ENCODE peak calls at places on chromosomes 13 and 19, in five cellular contexts. G is GM10248; Y is uterus; O is CD8-positive, alpha-beta T cell; T is Caco-2. A is an unnamed sample.

GRCh38 chr19:19211499-19212432 is at the start of gene NCAN:
- DNase-seq in G (no peak), Y (no peak), O (no peak), T (no peak), A (no peak)

GRCh38 chr19:11587302-11587972 is 9.8 kb upstream of the ZNF627 start:
- DNase-seq in G (peak), Y (peak), O (peak), T (peak), A (peak)

GRCh38 chr19:23823952-23824389 is 65.3 kb upstream of the ZNF681 start:
- DNase-seq in G (no peak), Y (no peak), O (no peak), T (peak), A (no peak)

GRCh38 chr19:49382639-49383038 is 5.4 kb upstream of the KASH5 start:
- DNase-seq in G (no peak), Y (no peak), O (no peak), T (no peak), A (no peak)

GRCh38 chr19:32392946-32393345 is 12.6 kb upstream of the DPY19L3 start:
- DNase-seq in G (no peak), Y (no peak), O (no peak), T (peak), A (no peak)

GRCh38 chr19:6856749-6857372 is 30.5 kb upstream of the ADGRE1 start:
- DNase-seq in G (no peak), Y (no peak), O (no peak), T (no peak), A (no peak)

GRCh38 chr19:48501446-48501960 is 10.1 kb downstream of the LMTK3 start:
- DNase-seq in G (peak), Y (no peak), O (peak), T (peak), A (peak)

GRCh38 chr19:39428309-39429112 is 7.2 kb downstream of the RPS16 start:
- DNase-seq in G (no peak), Y (peak), O (no peak), T (peak), A (no peak)

GRCh38 chr13:69306766-69307165 is 800.9 kb upstream of the ATXN8OS start:
- DNase-seq in G (no peak), Y (no peak), O (no peak), T (no peak), A (no peak)

GRCh38 chr13:34161829-34162544 is 344.0 kb downstream of the RFC3 start:
- DNase-seq in G (no peak), Y (no peak), O (no peak), T (no peak), A (no peak)

GRCh38 chr13:100301418-100301817 is 212.5 kb downstream of the PCCA start:
- DNase-seq in G (no peak), Y (no peak), O (no peak), T (no peak), A (no peak)

GRCh38 chr19:6811906-6812305 is 39.4 kb downstream of the VAV1 start:
- DNase-seq in G (no peak), Y (no peak), O (no peak), T (no peak), A (no peak)

GRCh38 chr13:113792821-113793717 is 34.0 kb downstream of the TMEM255B start:
- DNase-seq in G (no peak), Y (no peak), O (no peak), T (peak), A (no peak)

GRCh38 chr13:36788276-36788675 is 30.7 kb upstream of the RFXAP start:
- DNase-seq in G (no peak), Y (no peak), O (no peak), T (no peak), A (no peak)

GRCh38 chr19:17817668-17818363 is 3.5 kb downstream of the INSL3 start:
- DNase-seq in G (no peak), Y (no peak), O (no peak), T (no peak), A (no peak)

GRCh38 chr19:18995804-18996241 is 37.5 kb downstream of the SUGP2 start:
- DNase-seq in G (peak), Y (no peak), O (no peak), T (peak), A (no peak)

GRCh38 chr13:22735381-22735995 is 445.3 kb upstream of the SGCG start:
- DNase-seq in G (no peak), Y (no peak), O (no peak), T (no peak), A (no peak)

GRCh38 chr19:33432408-33433170 is 59.1 kb downstream of the CEBPG start:
- DNase-seq in G (no peak), Y (no peak), O (no peak), T (peak), A (no peak)

GRCh38 chr19:30317403-30317802 is 54.8 kb upstream of the ZNF536 start:
- DNase-seq in G (no peak), Y (no peak), O (no peak), T (no peak), A (no peak)

GRCh38 chr13:44401577-44401976 is 28.0 kb downstream of the SERP2 start:
- DNase-seq in G (no peak), Y (no peak), O (no peak), T (no peak), A (no peak)

GRCh38 chr13:65260938-65261880 is 1968.9 kb downstream of the PCDH9 start:
- DNase-seq in G (no peak), Y (no peak), O (no peak), T (no peak), A (no peak)

GRCh38 chr13:21911916-21912315 is 241.0 kb downstream of the FGF9 start:
- DNase-seq in G (no peak), Y (no peak), O (no peak), T (no peak), A (no peak)

GRCh38 chr19:37977992-37978391 is 71.0 kb downstream of the SIPA1L3 start:
- DNase-seq in G (no peak), Y (no peak), O (no peak), T (no peak), A (no peak)

GRCh38 chr19:29523568-29523967 is 2.2 kb upstream of the VSTM2B start:
- DNase-seq in G (no peak), Y (no peak), O (no peak), T (no peak), A (no peak)

GRCh38 chr13:45662122-45662521 is 40.0 kb upstream of the CBY2 start:
- DNase-seq in G (no peak), Y (no peak), O (no peak), T (no peak), A (no peak)

GRCh38 chr19:19644054-19644388 is 564 bp upstream of the GMIP start:
- DNase-seq in G (no peak), Y (no peak), O (no peak), T (no peak), A (no peak)

GRCh38 chr13:35729926-35730627 is 253.6 kb upstream of the MAB21L1 start:
- DNase-seq in G (no peak), Y (no peak), O (no peak), T (no peak), A (no peak)

GRCh38 chr19:2101417-2102335 is 5.0 kb downstream of the IZUMO4 start:
- DNase-seq in G (no peak), Y (no peak), O (no peak), T (no peak), A (no peak)

GRCh38 chr13:37144661-37145060 is 39.2 kb upstream of the CSNK1A1L start:
- DNase-seq in G (no peak), Y (no peak), O (no peak), T (no peak), A (no peak)

GRCh38 chr19:18660051-18660910 is 23.2 kb upstream of the CRTC1 start:
- DNase-seq in G (no peak), Y (peak), O (no peak), T (no peak), A (no peak)

GRCh38 chr19:48139053-48139452 is 28.4 kb upstream of the PLA2G4C start:
- DNase-seq in G (no peak), Y (no peak), O (no peak), T (no peak), A (no peak)

GRCh38 chr19:1173845-1174809 is at the start of gene SBNO2:
- DNase-seq in G (peak), Y (peak), O (peak), T (peak), A (peak)

GRCh38 chr19:57779220-57779845 is 9.9 kb downstream of the ZNF586 start:
- DNase-seq in G (no peak), Y (no peak), O (no peak), T (no peak), A (no peak)

GRCh38 chr19:41734585-41734984 is 20.7 kb upstream of the CEACAM6 start:
- DNase-seq in G (no peak), Y (no peak), O (no peak), T (peak), A (no peak)

GRCh38 chr19:6464070-6464873 is at the start of gene CRB3:
- DNase-seq in G (no peak), Y (no peak), O (peak), T (peak), A (peak)

GRCh38 chr19:4534836-4535658 is at the start of gene PLIN5:
- DNase-seq in G (peak), Y (peak), O (peak), T (peak), A (peak)

GRCh38 chr13:63094069-63094468 is 1678.4 kb upstream of the PCDH20 start:
- DNase-seq in G (no peak), Y (no peak), O (no peak), T (no peak), A (no peak)

GRCh38 chr13:102763745-102764144 is 9.8 kb downstream of the TEX30 start:
- DNase-seq in G (no peak), Y (no peak), O (no peak), T (no peak), A (no peak)

GRCh38 chr13:62185631-62186256 is 770.1 kb upstream of the PCDH20 start:
- DNase-seq in G (no peak), Y (no peak), O (no peak), T (no peak), A (no peak)

GRCh38 chr19:28472111-28472510 is 740.8 kb downstream of the UQCRFS1 start:
- DNase-seq in G (no peak), Y (no peak), O (no peak), T (no peak), A (no peak)

GRCh38 chr13:111152836-111153235 is 37.7 kb downstream of the ARHGEF7 start:
- DNase-seq in G (no peak), Y (no peak), O (no peak), T (peak), A (no peak)

GRCh38 chr13:111153279-111153976 is 38.3 kb downstream of the ARHGEF7 start:
- DNase-seq in G (peak), Y (peak), O (peak), T (peak), A (peak)

GRCh38 chr13:111156421-111156820 is 41.3 kb downstream of the ARHGEF7 start:
- DNase-seq in G (no peak), Y (no peak), O (no peak), T (no peak), A (no peak)

GRCh38 chr13:111158136-111158805 is 43.2 kb downstream of the ARHGEF7 start:
- DNase-seq in G (no peak), Y (no peak), O (no peak), T (no peak), A (no peak)

GRCh38 chr13:111153977-111154332 is 38.8 kb downstream of the ARHGEF7 start:
- DNase-seq in G (peak), Y (no peak), O (peak), T (peak), A (peak)
- TF ChIP-seq CTCF in G (peak), Y (no peak), O (no peak), T (peak), A (peak)

GRCh38 chr19:44990966-44991365 is 10.3 kb upstream of the RELB start:
- DNase-seq in G (no peak), Y (no peak), O (no peak), T (no peak), A (no peak)

GRCh38 chr19:44993526-44993925 is 7.7 kb upstream of the RELB start:
- DNase-seq in G (no peak), Y (no peak), O (no peak), T (no peak), A (no peak)

GRCh38 chr19:44990459-44990858 is 10.8 kb upstream of the RELB start:
- DNase-seq in G (no peak), Y (no peak), O (no peak), T (no peak), A (no peak)

GRCh38 chr19:44992336-44993163 is 8.7 kb upstream of the RELB start:
- DNase-seq in G (no peak), Y (no peak), O (no peak), T (no peak), A (no peak)

GRCh38 chr19:44993926-44994537 is 7.2 kb upstream of the RELB start:
- DNase-seq in G (no peak), Y (no peak), O (no peak), T (no peak), A (no peak)
- TF ChIP-seq CTCF in G (no peak), Y (no peak), O (no peak), T (no peak), A (no peak)

GRCh38 chr13:51729853-51730553 is 74.0 kb downstream of the DHRS12 start:
- DNase-seq in G (no peak), Y (peak), O (no peak), T (no peak), A (no peak)

GRCh38 chr13:51730927-51731326 is 73.0 kb downstream of the DHRS12 start:
- DNase-seq in G (no peak), Y (no peak), O (no peak), T (no peak), A (no peak)

GRCh38 chr13:51731759-51732158 is 72.2 kb downstream of the DHRS12 start:
- DNase-seq in G (no peak), Y (no peak), O (no peak), T (no peak), A (no peak)

GRCh38 chr13:51734786-51735185 is 69.2 kb downstream of the DHRS12 start:
- DNase-seq in G (no peak), Y (no peak), O (no peak), T (no peak), A (no peak)

DNA sequence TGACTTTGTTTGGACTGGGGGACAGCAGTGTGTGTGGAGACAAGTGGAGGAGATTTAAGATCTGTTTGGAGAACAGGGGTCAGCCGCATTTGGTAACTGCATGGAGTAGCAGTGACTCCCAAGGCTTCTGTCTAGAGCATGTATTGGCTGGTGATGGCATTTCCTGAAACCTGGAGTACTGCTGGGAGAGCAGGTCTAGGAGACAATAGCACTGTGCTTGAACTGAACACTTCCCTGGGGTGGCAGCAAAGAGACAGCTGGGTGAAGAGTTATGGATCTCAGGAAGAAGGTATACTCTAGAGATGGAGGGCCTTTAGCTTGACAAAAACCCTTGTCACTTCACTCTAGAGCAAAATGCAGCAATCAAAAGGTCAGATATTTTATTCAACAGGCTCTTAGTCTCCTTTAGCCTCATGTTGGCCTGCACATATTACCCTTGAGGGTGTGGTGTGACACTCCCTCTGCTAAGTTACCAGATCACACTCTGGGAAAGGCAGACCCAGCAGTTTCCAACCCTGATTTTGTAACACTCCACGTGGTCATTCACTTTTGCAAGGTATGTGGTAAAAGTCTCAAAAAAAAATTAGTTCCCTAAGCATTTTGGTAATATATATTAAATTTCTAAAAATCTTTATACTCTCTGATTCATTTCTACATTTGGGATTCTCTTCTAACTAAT is 70.2 kb downstream of the DHRS12 start:
- DNase-seq in G (no peak), Y (no peak), O (no peak), T (no peak), A (no peak)
- TF ChIP-seq CTCF in G (no peak), Y (no peak), O (no peak), T (peak), A (no peak)

GRCh38 chr19:55640043-55640576 is 692 bp upstream of the ZNF580 start:
- DNase-seq in G (peak), Y (no peak), O (peak), T (peak), A (no peak)
- TF ChIP-seq CTCF in G (peak), Y (peak), O (peak), T (peak), A (no peak)

DNA sequence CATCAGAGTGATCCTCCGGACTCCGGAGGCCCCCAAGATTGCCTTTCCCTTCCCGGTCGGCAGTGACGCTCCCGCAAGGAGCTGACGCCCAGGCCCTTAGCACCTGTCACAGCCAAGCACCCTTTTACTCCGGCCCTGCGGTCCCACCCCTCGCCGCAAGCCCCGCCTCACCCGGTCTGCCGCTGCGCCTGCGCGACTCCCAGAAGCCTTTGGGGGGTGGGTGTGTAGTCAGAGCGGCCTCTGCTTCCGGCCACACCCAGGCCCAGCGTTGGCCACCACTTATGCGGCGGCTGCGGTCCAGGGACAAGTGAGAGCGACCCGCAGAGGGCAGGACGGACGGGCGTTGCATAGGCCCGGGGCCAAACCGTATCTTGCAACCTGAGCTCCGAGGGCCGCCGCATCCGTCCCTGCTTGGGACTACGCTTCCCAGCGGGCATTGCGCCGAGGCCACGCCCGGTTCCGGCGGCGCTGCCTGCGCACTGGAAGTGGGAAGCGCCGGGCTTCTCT is 441 bp upstream of the ZFP28 start:
- DNase-seq in G (peak), Y (peak), O (peak), T (no peak), A (peak)
- TF ChIP-seq CTCF in G (no peak), Y (peak), O (no peak), T (no peak), A (no peak)

GRCh38 chr13:101757446-101758039 is 305.1 kb downstream of the ITGBL1 start:
- DNase-seq in G (peak), Y (no peak), O (no peak), T (no peak), A (no peak)
- TF ChIP-seq CTCF in G (peak), Y (peak), O (peak), T (peak), A (peak)

DNA sequence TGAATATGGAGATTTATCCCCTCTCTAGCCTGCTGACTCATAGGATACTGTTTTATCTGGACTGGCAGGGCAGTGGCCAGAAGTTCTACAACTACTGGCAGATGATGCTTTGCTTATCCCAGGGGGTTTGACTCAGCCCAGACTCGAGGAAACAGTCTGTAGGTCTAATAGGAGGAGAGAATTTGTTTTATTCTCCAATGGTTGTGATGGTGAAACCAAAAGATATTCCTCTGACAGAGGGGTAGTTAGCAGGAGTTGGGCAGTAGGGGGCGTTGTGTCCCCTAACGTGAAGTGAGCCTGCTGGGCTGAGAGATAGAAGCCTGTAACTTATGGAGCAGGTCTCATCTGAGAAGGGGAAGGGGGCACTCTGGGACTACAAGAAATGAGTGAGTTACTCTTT is 74.9 kb downstream of the WTIP start:
- DNase-seq in G (no peak), Y (no peak), O (no peak), T (no peak), A (no peak)
- TF ChIP-seq CTCF in G (peak), Y (no peak), O (no peak), T (peak), A (peak)

GRCh38 chr13:67366533-67366932 is 136.4 kb upstream of the PCDH9 start:
- DNase-seq in G (no peak), Y (no peak), O (no peak), T (no peak), A (no peak)
- TF ChIP-seq CTCF in G (no peak), Y (no peak), O (no peak), T (no peak), A (peak)

GRCh38 chr19:14686411-14686810 is 3.4 kb upstream of the ZNF333 start:
- DNase-seq in G (no peak), Y (no peak), O (peak), T (no peak), A (no peak)
- TF ChIP-seq CTCF in G (peak), Y (no peak), O (peak), T (no peak), A (peak)

GRCh38 chr13:59547950-59548349 is 615.8 kb downstream of the DIAPH3 start:
- DNase-seq in G (no peak), Y (no peak), O (no peak), T (no peak), A (no peak)
- TF ChIP-seq CTCF in G (no peak), Y (no peak), O (no peak), T (peak), A (no peak)